ENCODE peak calls at places on chromosomes 6 and 20, in eight cellular contexts. H, J, O, Z, F, G, Q and V are unnamed samples.

GRCh38 chr6:125944434-125944816 is 12.1 kb upstream of the HINT3 start:
- DNase-seq in Q (peak), H (peak), Z (peak), G (peak), F (no peak), O (peak), J (no peak), V (no peak)

GRCh38 chr20:38123021-38123587 is 42.0 kb downstream of the TGM2 start:
- DNase-seq in F (no peak), G (peak), H (no peak), O (peak), Z (no peak), J (no peak), Q (peak), V (no peak)

GRCh38 chr6:108222504-108222903 is 38.3 kb downstream of the SNX3 start:
- DNase-seq in O (no peak), H (peak), Z (no peak), J (no peak), G (no peak), F (no peak), Q (peak), V (no peak)

GRCh38 chr20:50216543-50217206 is 26.0 kb downstream of the CEBPB start:
- DNase-seq in Q (no peak), O (no peak), Z (no peak), H (no peak), F (no peak), J (no peak), G (no peak), V (no peak)

GRCh38 chr20:30487947-30488926 is 769.2 kb upstream of the DEFB115 start:
- DNase-seq in H (no peak), O (no peak), F (no peak), G (no peak), Z (no peak), J (no peak), Q (no peak), V (no peak)

GRCh38 chr6:157283900-157284737 is 39.2 kb downstream of the TMEM242 start:
- DNase-seq in H (no peak), J (no peak), F (no peak), G (no peak), Z (no peak), O (no peak), Q (no peak), V (no peak)

GRCh38 chr20:34437330-34437986 is 74.4 kb downstream of the ITCH start:
- DNase-seq in G (peak), H (peak), O (no peak), Q (no peak), F (no peak), J (no peak), Z (no peak), V (no peak)

GRCh38 chr20:1537731-1538058 is 19.8 kb downstream of the SIRPD start:
- DNase-seq in Z (peak), J (no peak), H (peak), F (no peak), Q (no peak), G (no peak), O (no peak), V (no peak)

GRCh38 chr6:146027586-146028249 is 1.1 kb upstream of the GRM1 start:
- DNase-seq in F (peak), O (no peak), G (no peak), Q (peak), J (no peak), Z (no peak), H (no peak), V (peak)